ENCODE peak calls at places on chromosomes 3 and 15, in five cellular contexts. One of them, this sample, is unnamed.

GRCh38 chr15:80970018-80970657 is 19.5 kb downstream of the MESD start:
- DNase-seq in ovary: peak
- DNase-seq in right lobe of liver: no peak
- DNase-seq in GM12892: peak
- DNase-seq in vagina: no peak
- DNase-seq in this sample: peak

GRCh38 chr3:62332771-62333381 is 40.5 kb downstream of the FEZF2 start:
- DNase-seq in right lobe of liver: no peak
- DNase-seq in vagina: no peak
- DNase-seq in ovary: no peak
- DNase-seq in GM12892: no peak
- DNase-seq in this sample: peak

GRCh38 chr15:78676424-78677110 is 35.6 kb upstream of the CHRNB4 start:
- DNase-seq in ovary: no peak
- DNase-seq in GM12892: no peak
- DNase-seq in right lobe of liver: no peak
- DNase-seq in vagina: peak
- DNase-seq in this sample: no peak

GRCh38 chr3:54891540-54891897 is 36.3 kb downstream of the LRTM1 start:
- DNase-seq in right lobe of liver: peak
- DNase-seq in ovary: peak
- DNase-seq in GM12892: no peak
- DNase-seq in vagina: no peak
- DNase-seq in this sample: no peak

GRCh38 chr3:146625117-146625775 is 20.1 kb upstream of the PLSCR5 start:
- DNase-seq in vagina: no peak
- DNase-seq in GM12892: no peak
- DNase-seq in right lobe of liver: no peak
- DNase-seq in ovary: no peak
- DNase-seq in this sample: no peak

GRCh38 chr15:95857758-95858157 is 472.7 kb upstream of the NR2F2 start:
- DNase-seq in right lobe of liver: no peak
- DNase-seq in vagina: no peak
- DNase-seq in ovary: no peak
- DNase-seq in GM12892: no peak
- DNase-seq in this sample: no peak

GRCh38 chr3:119731545-119732343 is 28.9 kb downstream of the CFAP91 start:
- DNase-seq in GM12892: no peak
- DNase-seq in vagina: no peak
- DNase-seq in right lobe of liver: no peak
- DNase-seq in ovary: no peak
- DNase-seq in this sample: no peak

GRCh38 chr3:128775906-128776542 is 50.0 kb downstream of the RAB7A start:
- DNase-seq in right lobe of liver: no peak
- DNase-seq in GM12892: no peak
- DNase-seq in ovary: no peak
- DNase-seq in vagina: no peak
- DNase-seq in this sample: no peak

GRCh38 chr3:55485208-55485791 is 1.8 kb downstream of the WNT5A start:
- DNase-seq in ovary: peak
- DNase-seq in vagina: no peak
- DNase-seq in GM12892: peak
- DNase-seq in right lobe of liver: peak
- DNase-seq in this sample: peak

GRCh38 chr15:23420806-23421575 is 26.1 kb downstream of the GOLGA6L2 start:
- DNase-seq in ovary: no peak
- DNase-seq in vagina: no peak
- DNase-seq in GM12892: no peak
- DNase-seq in right lobe of liver: no peak
- DNase-seq in this sample: no peak

GRCh38 chr3:133663569-133664313 is 2.0 kb upstream of the TOPBP1 start:
- DNase-seq in GM12892: no peak
- DNase-seq in right lobe of liver: no peak
- DNase-seq in vagina: no peak
- DNase-seq in ovary: no peak
- DNase-seq in this sample: peak

GRCh38 chr3:109195812-109196211 is 59.3 kb downstream of the C3orf85 start:
- DNase-seq in ovary: no peak
- DNase-seq in GM12892: no peak
- DNase-seq in right lobe of liver: no peak
- DNase-seq in vagina: no peak
- DNase-seq in this sample: no peak

GRCh38 chr3:178558637-178559036 is 22.4 kb downstream of the KCNMB2 start:
- DNase-seq in vagina: no peak
- DNase-seq in ovary: no peak
- DNase-seq in right lobe of liver: no peak
- DNase-seq in GM12892: no peak
- DNase-seq in this sample: no peak

GRCh38 chr3:138434276-138434874 is at the start of gene ESYT3:
- DNase-seq in ovary: peak
- DNase-seq in vagina: no peak
- DNase-seq in GM12892: no peak
- DNase-seq in right lobe of liver: peak
- DNase-seq in this sample: peak

GRCh38 chr15:60647246-60647645 is 168.3 kb upstream of the ICE2 start:
- DNase-seq in vagina: no peak
- DNase-seq in right lobe of liver: no peak
- DNase-seq in ovary: no peak
- DNase-seq in GM12892: no peak
- DNase-seq in this sample: no peak

DNA sequence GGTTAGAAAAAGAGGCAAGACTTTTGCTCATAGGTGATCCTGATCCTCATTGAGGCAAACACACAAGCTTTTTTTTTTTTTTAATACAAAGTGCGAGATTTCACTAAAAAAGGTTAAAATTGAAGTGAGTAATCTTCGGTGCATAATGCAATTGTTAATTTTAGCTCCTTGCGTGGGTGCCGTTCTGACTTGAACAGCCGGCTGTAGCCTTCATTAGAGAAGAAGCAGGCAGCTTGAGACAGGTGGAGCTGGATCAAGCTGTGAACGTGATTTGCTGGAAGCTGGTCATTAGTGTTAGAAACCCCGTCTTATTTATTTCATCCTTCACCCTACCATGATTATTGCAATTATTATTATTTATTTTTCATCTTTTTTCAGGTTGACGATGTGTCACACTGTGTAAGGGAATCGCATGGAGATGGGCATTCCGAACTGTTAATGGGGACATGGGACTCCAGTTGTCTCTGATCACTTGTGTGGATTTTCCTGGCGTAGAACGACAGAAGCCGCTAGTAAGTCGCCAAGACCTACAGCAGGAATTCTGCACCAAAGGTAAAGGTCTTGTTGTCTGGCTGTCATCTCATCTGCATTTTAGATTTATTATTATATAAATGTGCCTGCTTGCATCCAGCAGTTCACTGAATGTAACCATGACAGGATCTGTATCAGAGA is 40.2 kb downstream of the ARPP21 start:
- DNase-seq in ovary: no peak
- DNase-seq in GM12892: no peak
- DNase-seq in right lobe of liver: no peak
- DNase-seq in vagina: no peak
- DNase-seq in this sample: no peak
- TF ChIP-seq POLR2A in ovary: no peak
- TF ChIP-seq POLR2A in GM12892: no peak
- TF ChIP-seq POLR2A in right lobe of liver: no peak
- TF ChIP-seq POLR2A in vagina: no peak
- TF ChIP-seq POLR2A in this sample: no peak

GRCh38 chr3:42014443-42014945 is 52.6 kb upstream of the ULK4 start:
- DNase-seq in right lobe of liver: no peak
- DNase-seq in ovary: no peak
- DNase-seq in GM12892: no peak
- DNase-seq in vagina: no peak
- DNase-seq in this sample: peak

GRCh38 chr3:42014949-42015533 is 53.1 kb upstream of the ULK4 start:
- DNase-seq in GM12892: no peak
- DNase-seq in ovary: no peak
- DNase-seq in right lobe of liver: peak
- DNase-seq in vagina: no peak
- DNase-seq in this sample: peak

GRCh38 chr3:42012935-42013651 is 51.2 kb upstream of the ULK4 start:
- DNase-seq in vagina: no peak
- DNase-seq in GM12892: peak
- DNase-seq in ovary: no peak
- DNase-seq in right lobe of liver: peak
- DNase-seq in this sample: peak

GRCh38 chr3:42012378-42012934 is 50.6 kb upstream of the ULK4 start:
- DNase-seq in GM12892: no peak
- DNase-seq in vagina: no peak
- DNase-seq in ovary: no peak
- DNase-seq in right lobe of liver: no peak
- DNase-seq in this sample: no peak

GRCh38 chr3:42013652-42014442 is 51.9 kb upstream of the ULK4 start:
- DNase-seq in vagina: no peak
- DNase-seq in right lobe of liver: peak
- DNase-seq in GM12892: no peak
- DNase-seq in ovary: peak
- DNase-seq in this sample: peak
- TF ChIP-seq POLR2A in vagina: no peak
- TF ChIP-seq POLR2A in right lobe of liver: peak
- TF ChIP-seq POLR2A in GM12892: peak
- TF ChIP-seq POLR2A in ovary: peak
- TF ChIP-seq POLR2A in this sample: no peak

GRCh38 chr3:52456169-52456799 is 880 bp downstream of the NISCH start:
- DNase-seq in GM12892: no peak
- DNase-seq in vagina: no peak
- DNase-seq in ovary: peak
- DNase-seq in right lobe of liver: no peak
- DNase-seq in this sample: no peak
- TF ChIP-seq POLR2A in GM12892: no peak
- TF ChIP-seq POLR2A in vagina: no peak
- TF ChIP-seq POLR2A in ovary: no peak
- TF ChIP-seq POLR2A in right lobe of liver: no peak
- TF ChIP-seq POLR2A in this sample: no peak

DNA sequence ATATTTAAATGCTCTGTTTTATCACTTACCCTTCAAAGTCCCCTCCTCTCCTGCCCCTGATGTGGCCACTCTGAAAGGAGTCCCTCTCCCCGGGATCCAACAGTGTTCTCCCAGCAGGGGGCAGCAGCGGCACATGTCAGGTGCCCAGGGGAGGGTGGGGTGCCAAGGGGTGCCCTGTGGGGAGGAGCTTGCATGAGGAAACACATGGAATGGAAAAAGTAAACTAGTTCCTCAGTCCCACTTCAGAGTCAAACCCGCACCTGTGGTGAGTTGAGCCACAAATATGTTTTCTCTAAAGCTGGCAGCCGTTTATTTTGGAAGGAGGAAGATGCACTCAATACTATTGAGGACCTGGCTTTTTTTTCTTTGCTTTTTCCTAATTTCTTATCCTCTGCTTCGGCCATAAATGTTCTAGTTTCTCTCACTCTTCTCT is 30.1 kb upstream of the NRROS start:
- DNase-seq in GM12892: peak
- DNase-seq in ovary: peak
- DNase-seq in right lobe of liver: peak
- DNase-seq in vagina: no peak
- DNase-seq in this sample: peak
- TF ChIP-seq POLR2A in GM12892: no peak
- TF ChIP-seq POLR2A in ovary: no peak
- TF ChIP-seq POLR2A in right lobe of liver: no peak
- TF ChIP-seq POLR2A in vagina: no peak
- TF ChIP-seq POLR2A in this sample: peak

GRCh38 chr3:158569717-158570244 is 1.2 kb upstream of the MLF1 start:
- DNase-seq in ovary: peak
- DNase-seq in GM12892: no peak
- DNase-seq in right lobe of liver: no peak
- DNase-seq in vagina: no peak
- DNase-seq in this sample: peak

GRCh38 chr3:158571969-158572765 is 1.2 kb downstream of the MLF1 start:
- DNase-seq in right lobe of liver: no peak
- DNase-seq in vagina: no peak
- DNase-seq in GM12892: no peak
- DNase-seq in ovary: peak
- DNase-seq in this sample: no peak

GRCh38 chr3:158572766-158573060 is 1.7 kb downstream of the MLF1 start:
- DNase-seq in right lobe of liver: no peak
- DNase-seq in vagina: no peak
- DNase-seq in ovary: no peak
- DNase-seq in GM12892: no peak
- DNase-seq in this sample: no peak

GRCh38 chr3:158568784-158569183 is 2.2 kb upstream of the MLF1 start:
- DNase-seq in vagina: no peak
- DNase-seq in GM12892: no peak
- DNase-seq in ovary: no peak
- DNase-seq in right lobe of liver: no peak
- DNase-seq in this sample: no peak

DNA sequence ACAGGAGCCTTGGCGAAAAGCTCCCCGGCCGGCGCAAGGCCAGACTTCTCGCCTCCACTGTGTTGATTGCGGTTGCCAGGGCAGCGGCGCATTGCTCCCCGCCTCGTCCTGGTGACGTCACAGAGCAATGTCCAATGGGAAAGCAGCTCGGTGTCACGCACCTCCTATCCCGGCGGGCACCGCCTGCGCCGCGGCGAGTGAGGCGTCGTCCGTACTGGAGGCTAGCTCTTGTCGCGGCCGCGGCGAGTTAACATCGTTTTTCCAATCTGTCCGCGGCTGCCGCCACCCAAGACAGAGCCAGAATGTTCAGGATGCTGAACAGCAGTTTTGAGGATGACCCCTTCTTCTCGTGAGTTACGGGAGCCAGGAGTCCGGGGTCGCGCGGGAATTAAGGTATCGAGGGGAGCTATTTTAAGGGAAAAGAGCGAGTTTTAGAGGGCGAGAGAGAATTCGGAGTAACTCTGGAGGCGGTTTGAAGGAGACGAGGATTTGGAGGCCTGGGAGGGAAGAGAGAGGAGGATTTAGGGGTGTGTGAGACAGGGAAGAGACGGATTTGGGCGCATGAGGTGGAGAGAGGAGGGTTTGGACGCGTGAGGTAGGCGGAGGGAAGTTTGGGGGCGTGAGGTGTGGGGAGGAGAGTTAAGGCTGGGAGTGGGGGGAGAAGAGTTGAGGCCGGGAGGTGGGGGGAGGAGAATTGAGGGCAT is at the start of gene MLF1:
- DNase-seq in right lobe of liver: peak
- DNase-seq in vagina: no peak
- DNase-seq in GM12892: peak
- DNase-seq in ovary: peak
- DNase-seq in this sample: peak
- TF ChIP-seq POLR2A in right lobe of liver: peak
- TF ChIP-seq POLR2A in vagina: peak
- TF ChIP-seq POLR2A in GM12892: no peak
- TF ChIP-seq POLR2A in ovary: peak
- TF ChIP-seq POLR2A in this sample: no peak

GRCh38 chr3:9949626-9950025 is 2.6 kb downstream of the PRRT3 start:
- DNase-seq in right lobe of liver: no peak
- DNase-seq in ovary: no peak
- DNase-seq in GM12892: no peak
- DNase-seq in vagina: no peak
- DNase-seq in this sample: no peak

GRCh38 chr3:9951598-9951961 is 628 bp downstream of the PRRT3 start:
- DNase-seq in right lobe of liver: no peak
- DNase-seq in GM12892: no peak
- DNase-seq in vagina: no peak
- DNase-seq in ovary: no peak
- DNase-seq in this sample: no peak

GRCh38 chr3:9951962-9952805 is at the start of gene PRRT3:
- DNase-seq in GM12892: peak
- DNase-seq in vagina: no peak
- DNase-seq in right lobe of liver: no peak
- DNase-seq in ovary: no peak
- DNase-seq in this sample: peak

GRCh38 chr3:9949115-9949514 is 3.1 kb downstream of the PRRT3 start:
- DNase-seq in GM12892: no peak
- DNase-seq in right lobe of liver: no peak
- DNase-seq in vagina: no peak
- DNase-seq in ovary: no peak
- DNase-seq in this sample: no peak

GRCh38 chr3:9951126-9951525 is 1.1 kb downstream of the PRRT3 start:
- DNase-seq in GM12892: no peak
- DNase-seq in right lobe of liver: no peak
- DNase-seq in ovary: no peak
- DNase-seq in vagina: no peak
- DNase-seq in this sample: no peak
- TF ChIP-seq POLR2A in GM12892: no peak
- TF ChIP-seq POLR2A in right lobe of liver: no peak
- TF ChIP-seq POLR2A in ovary: no peak
- TF ChIP-seq POLR2A in vagina: no peak
- TF ChIP-seq POLR2A in this sample: no peak